ENCODE peak calls at places on chromosomes 16 and 17, in seven cellular contexts. I is H1, N is cardiac muscle cell, K is lower lobe of right lung, F is OCI-LY7, T is heart left ventricle, V is suprapubic skin. E is an unnamed sample.

GRCh38 chr17:81366648-81367047 is 28.6 kb upstream of the BAHCC1 start:
- DNase-seq in I (no peak), N (no peak), K (no peak), F (no peak), T (no peak), V (no peak), E (no peak)

GRCh38 chr16:3022697-3023414 is 886 bp downstream of the HCFC1R1 start:
- DNase-seq in I (no peak), N (peak; percentile 68), K (no peak), F (peak; percentile 40), T (peak; percentile 72), V (no peak), E (no peak)

GRCh38 chr17:81684442-81684911 is 666 bp downstream of the HGS start:
- DNase-seq in I (no peak), N (no peak), K (no peak), F (peak; percentile 27), T (no peak), V (no peak), E (no peak)

GRCh38 chr17:57104461-57105175 is 19.6 kb downstream of the AKAP1 start:
- DNase-seq in I (no peak), N (no peak), K (no peak), F (no peak), T (no peak), V (no peak), E (no peak)

GRCh38 chr17:68592667-68593330 is 8.4 kb downstream of the FAM20A start:
- DNase-seq in I (no peak), N (no peak), K (no peak), F (no peak), T (no peak), V (no peak), E (no peak)

GRCh38 chr17:286571-286970 is 66.0 kb downstream of the RPH3AL start:
- DNase-seq in I (no peak), N (no peak), K (peak; percentile 24), F (no peak), T (peak; percentile 14), V (peak; percentile 64), E (peak; percentile 25)

GRCh38 chr16:89324056-89325010 is 106.8 kb downstream of the ZNF778 start:
- DNase-seq in I (no peak), N (peak; percentile 60), K (peak; percentile 44), F (no peak), T (no peak), V (no peak), E (peak; percentile 68)

GRCh38 chr17:27559996-27560481 is 70.9 kb upstream of the LGALS9 start:
- DNase-seq in I (no peak), N (peak; percentile 97), K (peak; percentile 66), F (no peak), T (peak; percentile 81), V (no peak), E (no peak)

GRCh38 chr17:34318474-34318873 is 761 bp upstream of the CCL8 start:
- DNase-seq in I (no peak), N (no peak), K (peak; percentile 59), F (peak; percentile 49), T (no peak), V (no peak), E (no peak)

GRCh38 chr16:9827062-9827752 is 355.0 kb downstream of the GRIN2A start:
- DNase-seq in I (no peak), N (no peak), K (no peak), F (no peak), T (no peak), V (no peak), E (no peak)

GRCh38 chr17:67998466-67998865 is 2.2 kb upstream of the C17orf58 start:
- DNase-seq in I (no peak), N (no peak), K (no peak), F (no peak), T (no peak), V (no peak), E (no peak)

GRCh38 chr16:87241135-87241771 is 75.9 kb downstream of the C16orf95 start:
- DNase-seq in I (no peak), N (no peak), K (no peak), F (no peak), T (no peak), V (no peak), E (no peak)

GRCh38 chr16:10866196-10866976 is 10.6 kb upstream of the CIITA start:
- DNase-seq in I (no peak), N (no peak), K (no peak), F (no peak), T (no peak), V (no peak), E (no peak)

GRCh38 chr17:42843358-42843934 is 934 bp upstream of the AOC2 start:
- DNase-seq in I (no peak), N (peak; percentile 86), K (no peak), F (peak; percentile 56), T (peak; percentile 37), V (no peak), E (no peak)

GRCh38 chr17:6556121-6557039 is at the start of gene PITPNM3:
- DNase-seq in I (no peak), N (no peak), K (peak; percentile 63), F (no peak), T (no peak), V (no peak), E (no peak)

GRCh38 chr17:29149431-29150064 is 30.6 kb downstream of the MYO18A start:
- DNase-seq in I (no peak), N (peak; percentile 78), K (no peak), F (peak; percentile 47), T (no peak), V (no peak), E (no peak)

GRCh38 chr17:29147682-29148081 is 32.5 kb downstream of the MYO18A start:
- DNase-seq in I (no peak), N (no peak), K (no peak), F (no peak), T (no peak), V (no peak), E (no peak)

GRCh38 chr17:29150191-29150590 is 30.0 kb downstream of the MYO18A start:
- DNase-seq in I (no peak), N (no peak), K (no peak), F (peak; percentile 22), T (no peak), V (no peak), E (no peak)

GRCh38 chr17:29148257-29148789 is 31.9 kb downstream of the MYO18A start:
- DNase-seq in I (no peak), N (no peak), K (peak; percentile 80), F (peak; percentile 14), T (no peak), V (no peak), E (no peak)

DNA sequence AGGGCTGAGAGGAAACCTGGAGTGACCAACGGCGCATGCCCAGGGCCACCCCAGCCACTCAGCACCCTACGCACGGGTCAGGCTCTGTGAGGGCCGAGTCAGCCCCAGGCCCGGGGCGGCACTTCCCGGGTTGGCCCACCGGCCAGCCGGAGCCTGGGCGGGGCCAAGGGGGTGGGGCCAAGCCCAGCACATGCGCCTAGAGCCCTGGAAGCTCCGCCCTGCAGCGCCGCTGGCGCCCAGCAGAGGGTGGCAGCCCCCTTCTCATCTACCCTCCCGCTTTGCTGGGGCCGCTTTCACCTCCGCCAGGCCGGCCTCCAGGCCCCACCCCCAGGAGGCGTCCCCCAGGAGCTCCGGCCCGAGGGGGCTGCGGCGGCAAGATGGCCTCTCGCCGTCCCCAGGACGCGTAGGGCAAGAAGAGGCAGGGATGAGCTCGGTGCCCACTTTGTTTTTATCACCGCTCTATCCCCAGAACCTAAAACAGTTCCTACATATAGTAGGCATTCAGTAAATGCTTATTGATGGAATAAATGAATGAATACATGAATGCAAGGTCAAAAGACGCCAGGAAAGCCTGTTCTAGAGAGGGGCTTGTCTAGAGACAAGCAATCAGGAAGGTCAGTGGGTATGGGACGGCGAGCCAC is 31.3 kb downstream of the MYO18A start:
- DNase-seq in I (peak; percentile 92), N (peak; percentile 96), K (peak; percentile 96), F (peak; percentile 95), T (peak; percentile 94), V (peak; percentile 96), E (peak; percentile 94)
- H3K27ac ChIP-seq in I (no peak overlapping the region), N (peak overlapping the region; percentile 83), K (peak overlapping the region; percentile 86), F (peak overlapping the region; percentile 46), T (peak overlapping the region; percentile 81), V (peak overlapping the region; percentile 83), E (peak overlapping the region; percentile 55)

DNA sequence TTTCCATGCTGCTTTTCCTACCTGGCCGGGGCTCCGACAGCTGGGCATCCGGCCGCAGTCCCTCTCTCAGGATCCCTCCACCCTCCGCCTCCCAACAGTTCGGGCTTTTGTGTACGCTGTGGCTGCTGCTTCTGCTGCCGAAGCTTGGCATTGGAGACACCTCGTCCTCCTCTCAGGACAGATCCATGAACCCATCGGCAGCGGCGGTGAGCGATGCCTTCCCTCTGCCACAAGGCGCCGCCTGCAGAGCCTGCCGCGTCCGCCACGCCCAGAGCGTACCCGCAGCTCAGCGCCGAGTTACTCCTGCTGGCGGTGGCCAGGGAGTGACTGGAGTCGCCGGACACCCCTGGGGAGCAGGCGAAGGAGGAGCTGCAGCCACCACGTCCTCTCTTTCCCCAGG is 2032.8 kb downstream of the TP53TG3F start:
- DNase-seq in I (no peak), N (no peak), K (no peak), F (no peak), T (no peak), V (no peak), E (no peak)
- H3K9me3 ChIP-seq in I (peaks cover 61% of the 10 kb centered on the region), N (no peaks in the 10 kb centered on the region), K (no peaks in the 10 kb centered on the region), F (peaks cover 3% of the 10 kb centered on the region), T (no peaks in the 10 kb centered on the region), V (no peaks in the 10 kb centered on the region), E (peaks cover 4% of the 10 kb centered on the region)

GRCh38 chr16:79592150-79592549 is 8.4 kb downstream of the MAF start:
- DNase-seq in I (no peak), N (no peak), K (no peak), F (no peak), T (no peak), V (no peak), E (no peak)

GRCh38 chr16:79595261-79595660 is 5.3 kb downstream of the MAF start:
- DNase-seq in I (no peak), N (peak; percentile 2), K (no peak), F (no peak), T (no peak), V (no peak), E (peak; percentile 56)

GRCh38 chr16:79595916-79596450 is 4.6 kb downstream of the MAF start:
- DNase-seq in I (no peak), N (no peak), K (no peak), F (no peak), T (no peak), V (no peak), E (no peak)

GRCh38 chr16:79593754-79594153 is 6.8 kb downstream of the MAF start:
- DNase-seq in I (no peak), N (no peak), K (no peak), F (no peak), T (no peak), V (no peak), E (no peak)

GRCh38 chr16:79593074-79593531 is 7.4 kb downstream of the MAF start:
- DNase-seq in I (no peak), N (no peak), K (no peak), F (no peak), T (peak; percentile 20), V (no peak), E (peak; percentile 66)
- H3K4me1 ChIP-seq in I (no peaks in the 10 kb centered on the region), N (peaks cover 26% of the 10 kb centered on the region), K (peaks cover 18% of the 10 kb centered on the region), F (no peaks in the 10 kb centered on the region), T (peaks cover 25% of the 10 kb centered on the region), V (peaks cover 60% of the 10 kb centered on the region), E (peaks cover 18% of the 10 kb centered on the region)

GRCh38 chr16:25855818-25856217 is 164.1 kb downstream of the HS3ST4 start:
- DNase-seq in I (no peak), N (no peak), K (no peak), F (no peak), T (no peak), V (no peak), E (no peak)
- H3K27ac ChIP-seq in I (peak overlapping the region; percentile 70), N (no peak overlapping the region), K (no peak overlapping the region), F (no peak overlapping the region), T (no peak overlapping the region), V (no peak overlapping the region), E (no peak overlapping the region)